ENCODE peak calls at places on chromosomes 2 and 18, in seven cellular contexts. R, G, E, T, F, A and Q are unnamed samples.

GRCh38 chr18:43789234-43790000 is 512.1 kb upstream of the SYT4 start:
- DNase-seq in E (no peak), G (no peak), A (no peak), T (peak; percentile 63), R (peak; percentile 10), F (no peak), Q (no peak)

GRCh38 chr2:166184789-166185188 is 57.0 kb upstream of the SCN1A start:
- DNase-seq in G (no peak), T (no peak), R (no peak), F (no peak), E (peak; percentile 51), A (no peak), Q (no peak)

GRCh38 chr2:109341363-109341762 is 212.4 kb downstream of the SH3RF3 start:
- DNase-seq in T (no peak), A (no peak), F (no peak), E (no peak), R (no peak), G (no peak), Q (no peak)

GRCh38 chr2:29463181-29463900 is 348.1 kb downstream of the CLIP4 start:
- DNase-seq in T (no peak), E (no peak), G (no peak), R (no peak), F (no peak), A (no peak), Q (no peak)

GRCh38 chr2:63850650-63851049 is 9.0 kb downstream of the UGP2 start:
- DNase-seq in E (no peak), T (no peak), A (no peak), G (no peak), F (no peak), R (no peak), Q (no peak)

GRCh38 chr18:40935423-40935822 is 1019.6 kb upstream of the PIK3C3 start:
- DNase-seq in G (no peak), A (no peak), T (peak; percentile 38), E (peak; percentile 22), R (no peak), F (no peak), Q (no peak)

GRCh38 chr2:222791946-222792649 is 68.7 kb upstream of the ACSL3 start:
- DNase-seq in G (peak; percentile 84), T (peak; percentile 16), A (no peak), R (no peak), F (no peak), E (no peak), Q (no peak)

GRCh38 chr2:84424152-84424551 is 34.9 kb downstream of the SUCLG1 start:
- DNase-seq in T (no peak), A (no peak), R (no peak), F (no peak), G (no peak), E (no peak), Q (no peak)

GRCh38 chr2:225270861-225271260 is 128.6 kb upstream of the NYAP2 start:
- DNase-seq in T (peak; percentile 66), R (no peak), F (peak; percentile 25), G (no peak), E (no peak), A (no peak), Q (peak; percentile 60)

GRCh38 chr2:223549215-223549614 is 52.9 kb downstream of the SCG2 start:
- DNase-seq in R (no peak), T (peak; percentile 83), A (no peak), E (no peak), F (no peak), G (no peak), Q (peak; percentile 7)

GRCh38 chr2:200442471-200442870 is 67.4 kb downstream of the KCTD18 start:
- DNase-seq in R (no peak), G (no peak), F (no peak), E (no peak), A (no peak), T (no peak), Q (no peak)

GRCh38 chr18:51091270-51091669 is 61.3 kb downstream of the SMAD4 start:
- DNase-seq in G (no peak), R (no peak), A (no peak), E (no peak), T (no peak), F (no peak), Q (no peak)

GRCh38 chr2:201072201-201072530 is 365 bp downstream of the NDUFB3 start:
- DNase-seq in E (no peak), G (no peak), R (no peak), A (no peak), F (no peak), T (peak; percentile 73), Q (no peak)

GRCh38 chr2:172095905-172096660 is 6.6 kb downstream of the DLX2 start:
- DNase-seq in A (no peak), T (no peak), E (peak; percentile 71), R (no peak), F (no peak), G (no peak), Q (no peak)

GRCh38 chr2:226514895-226515294 is 284.7 kb downstream of the IRS1 start:
- DNase-seq in G (no peak), R (no peak), F (no peak), E (no peak), T (no peak), A (no peak), Q (no peak)

GRCh38 chr2:27645197-27645596 is 16.3 kb downstream of the GPN1 start:
- DNase-seq in G (no peak), T (no peak), R (no peak), A (no peak), E (no peak), F (no peak), Q (no peak)

GRCh38 chr2:240958366-240959213 is 39.8 kb upstream of the SNED1 start:
- DNase-seq in A (peak; percentile 16), G (peak; percentile 54), T (no peak), R (peak; percentile 5), F (peak; percentile 3), E (no peak), Q (no peak)

GRCh38 chr2:238424313-238424700 is 2.4 kb upstream of the ASB1 start:
- DNase-seq in R (no peak), G (no peak), A (no peak), T (no peak), F (no peak), E (no peak), Q (no peak)

GRCh38 chr2:110983130-110983529 is 137.6 kb upstream of the BCL2L11 start:
- DNase-seq in E (no peak), R (no peak), G (no peak), T (no peak), A (no peak), F (no peak), Q (no peak)

GRCh38 chr18:55897101-55897500 is 309.1 kb upstream of the TCF4 start:
- DNase-seq in F (no peak), T (no peak), G (no peak), A (no peak), E (no peak), R (no peak), Q (no peak)